ENCODE peak calls at places on chromosomes 11 and 22, in six cellular contexts. One of them, this sample, is unnamed.

GRCh38 chr22:23517804-23518380 is 62.2 kb downstream of the IGLL1 start:
- DNase-seq in activated T-helper 1 cell treated with anti-CD3 and anti-CD28 coated beads, Interleukin-12 subunit alpha, Interleukin-12 subunit beta, Interleukin-2, Interleukin-4 antibody, amounts not matched to agents 30 ng/mL and 10 ng/mL and 1 ng/mL, durations not matched to agents 14 hours and 24 hours and 36 hours: no peak
- DNase-seq in NCI-H2081: no peak
- DNase-seq in GF-D8: no peak
- DNase-seq in anterior cingulate cortex: no peak
- DNase-seq in putamen: no peak
- DNase-seq in this sample: no peak

GRCh38 chr11:28107331-28107725 is 628 bp downstream of the KIF18A start:
- DNase-seq in activated T-helper 1 cell treated with anti-CD3 and anti-CD28 coated beads, Interleukin-12 subunit alpha, Interleukin-12 subunit beta, Interleukin-2, Interleukin-4 antibody, amounts not matched to agents 30 ng/mL and 10 ng/mL and 1 ng/mL, durations not matched to agents 14 hours and 24 hours and 36 hours: peak; percentile 5
- DNase-seq in NCI-H2081: no peak
- DNase-seq in GF-D8: no peak
- DNase-seq in anterior cingulate cortex: no peak
- DNase-seq in putamen: no peak
- DNase-seq in this sample: peak; percentile 23

GRCh38 chr22:22951035-22951434 is 63.4 kb downstream of the IGLL5 start:
- DNase-seq in activated T-helper 1 cell treated with anti-CD3 and anti-CD28 coated beads, Interleukin-12 subunit alpha, Interleukin-12 subunit beta, Interleukin-2, Interleukin-4 antibody, amounts not matched to agents 30 ng/mL and 10 ng/mL and 1 ng/mL, durations not matched to agents 14 hours and 24 hours and 36 hours: no peak
- DNase-seq in NCI-H2081: no peak
- DNase-seq in GF-D8: no peak
- DNase-seq in anterior cingulate cortex: no peak
- DNase-seq in putamen: no peak
- DNase-seq in this sample: no peak

GRCh38 chr11:108708173-108708572 is 43.3 kb downstream of the DDX10 start:
- DNase-seq in activated T-helper 1 cell treated with anti-CD3 and anti-CD28 coated beads, Interleukin-12 subunit alpha, Interleukin-12 subunit beta, Interleukin-2, Interleukin-4 antibody, amounts not matched to agents 30 ng/mL and 10 ng/mL and 1 ng/mL, durations not matched to agents 14 hours and 24 hours and 36 hours: no peak
- DNase-seq in NCI-H2081: no peak
- DNase-seq in GF-D8: no peak
- DNase-seq in anterior cingulate cortex: no peak
- DNase-seq in putamen: no peak
- DNase-seq in this sample: no peak

GRCh38 chr11:17547932-17548331 is 873 bp downstream of the OTOG start:
- DNase-seq in activated T-helper 1 cell treated with anti-CD3 and anti-CD28 coated beads, Interleukin-12 subunit alpha, Interleukin-12 subunit beta, Interleukin-2, Interleukin-4 antibody, amounts not matched to agents 30 ng/mL and 10 ng/mL and 1 ng/mL, durations not matched to agents 14 hours and 24 hours and 36 hours: no peak
- DNase-seq in NCI-H2081: no peak
- DNase-seq in GF-D8: no peak
- DNase-seq in anterior cingulate cortex: no peak
- DNase-seq in putamen: no peak
- DNase-seq in this sample: no peak

GRCh38 chr11:5564259-5565019 is 16.1 kb upstream of the OR52H1 start:
- DNase-seq in activated T-helper 1 cell treated with anti-CD3 and anti-CD28 coated beads, Interleukin-12 subunit alpha, Interleukin-12 subunit beta, Interleukin-2, Interleukin-4 antibody, amounts not matched to agents 30 ng/mL and 10 ng/mL and 1 ng/mL, durations not matched to agents 14 hours and 24 hours and 36 hours: no peak
- DNase-seq in NCI-H2081: no peak
- DNase-seq in GF-D8: no peak
- DNase-seq in anterior cingulate cortex: no peak
- DNase-seq in putamen: no peak
- DNase-seq in this sample: no peak

GRCh38 chr11:117230286-117230961 is 1.4 kb downstream of the PCSK7 start:
- DNase-seq in activated T-helper 1 cell treated with anti-CD3 and anti-CD28 coated beads, Interleukin-12 subunit alpha, Interleukin-12 subunit beta, Interleukin-2, Interleukin-4 antibody, amounts not matched to agents 30 ng/mL and 10 ng/mL and 1 ng/mL, durations not matched to agents 14 hours and 24 hours and 36 hours: peak; percentile 46
- DNase-seq in NCI-H2081: no peak
- DNase-seq in GF-D8: no peak
- DNase-seq in anterior cingulate cortex: no peak
- DNase-seq in putamen: no peak
- DNase-seq in this sample: peak; percentile 56

GRCh38 chr11:116553482-116553881 is 219.3 kb downstream of the BUD13 start:
- DNase-seq in activated T-helper 1 cell treated with anti-CD3 and anti-CD28 coated beads, Interleukin-12 subunit alpha, Interleukin-12 subunit beta, Interleukin-2, Interleukin-4 antibody, amounts not matched to agents 30 ng/mL and 10 ng/mL and 1 ng/mL, durations not matched to agents 14 hours and 24 hours and 36 hours: no peak
- DNase-seq in NCI-H2081: no peak
- DNase-seq in GF-D8: no peak
- DNase-seq in anterior cingulate cortex: no peak
- DNase-seq in putamen: no peak
- DNase-seq in this sample: no peak

GRCh38 chr11:66721939-66722338 is 7.1 kb downstream of the SPTBN2 start:
- DNase-seq in activated T-helper 1 cell treated with anti-CD3 and anti-CD28 coated beads, Interleukin-12 subunit alpha, Interleukin-12 subunit beta, Interleukin-2, Interleukin-4 antibody, amounts not matched to agents 30 ng/mL and 10 ng/mL and 1 ng/mL, durations not matched to agents 14 hours and 24 hours and 36 hours: no peak
- DNase-seq in NCI-H2081: no peak
- DNase-seq in GF-D8: no peak
- DNase-seq in anterior cingulate cortex: no peak
- DNase-seq in putamen: no peak
- DNase-seq in this sample: no peak

GRCh38 chr11:62708423-62709261 is 1.2 kb downstream of the GNG3 start:
- DNase-seq in activated T-helper 1 cell treated with anti-CD3 and anti-CD28 coated beads, Interleukin-12 subunit alpha, Interleukin-12 subunit beta, Interleukin-2, Interleukin-4 antibody, amounts not matched to agents 30 ng/mL and 10 ng/mL and 1 ng/mL, durations not matched to agents 14 hours and 24 hours and 36 hours: peak; percentile 35
- DNase-seq in NCI-H2081: peak; percentile 25
- DNase-seq in GF-D8: no peak
- DNase-seq in anterior cingulate cortex: peak; percentile 54
- DNase-seq in putamen: peak; percentile 28
- DNase-seq in this sample: peak; percentile 51

GRCh38 chr22:26516503-26516902 is 4.2 kb upstream of the TFIP11 start:
- DNase-seq in activated T-helper 1 cell treated with anti-CD3 and anti-CD28 coated beads, Interleukin-12 subunit alpha, Interleukin-12 subunit beta, Interleukin-2, Interleukin-4 antibody, amounts not matched to agents 30 ng/mL and 10 ng/mL and 1 ng/mL, durations not matched to agents 14 hours and 24 hours and 36 hours: no peak
- DNase-seq in NCI-H2081: no peak
- DNase-seq in GF-D8: peak; percentile 51
- DNase-seq in anterior cingulate cortex: no peak
- DNase-seq in putamen: no peak
- DNase-seq in this sample: no peak

GRCh38 chr11:47617417-47617809 is 23.2 kb upstream of the C1QTNF4 start:
- DNase-seq in activated T-helper 1 cell treated with anti-CD3 and anti-CD28 coated beads, Interleukin-12 subunit alpha, Interleukin-12 subunit beta, Interleukin-2, Interleukin-4 antibody, amounts not matched to agents 30 ng/mL and 10 ng/mL and 1 ng/mL, durations not matched to agents 14 hours and 24 hours and 36 hours: no peak
- DNase-seq in NCI-H2081: no peak
- DNase-seq in GF-D8: no peak
- DNase-seq in anterior cingulate cortex: no peak
- DNase-seq in putamen: no peak
- DNase-seq in this sample: no peak

GRCh38 chr11:121553806-121554205 is 101.0 kb upstream of the SORL1-AS1 start:
- DNase-seq in activated T-helper 1 cell treated with anti-CD3 and anti-CD28 coated beads, Interleukin-12 subunit alpha, Interleukin-12 subunit beta, Interleukin-2, Interleukin-4 antibody, amounts not matched to agents 30 ng/mL and 10 ng/mL and 1 ng/mL, durations not matched to agents 14 hours and 24 hours and 36 hours: no peak
- DNase-seq in NCI-H2081: no peak
- DNase-seq in GF-D8: no peak
- DNase-seq in anterior cingulate cortex: no peak
- DNase-seq in putamen: no peak
- DNase-seq in this sample: no peak

GRCh38 chr22:31508536-31508935 is 12.2 kb downstream of the SFI1 start:
- DNase-seq in activated T-helper 1 cell treated with anti-CD3 and anti-CD28 coated beads, Interleukin-12 subunit alpha, Interleukin-12 subunit beta, Interleukin-2, Interleukin-4 antibody, amounts not matched to agents 30 ng/mL and 10 ng/mL and 1 ng/mL, durations not matched to agents 14 hours and 24 hours and 36 hours: no peak
- DNase-seq in NCI-H2081: no peak
- DNase-seq in GF-D8: no peak
- DNase-seq in anterior cingulate cortex: no peak
- DNase-seq in putamen: no peak
- DNase-seq in this sample: no peak

GRCh38 chr22:22822106-22822505 is 65.5 kb upstream of the IGLL5 start:
- DNase-seq in activated T-helper 1 cell treated with anti-CD3 and anti-CD28 coated beads, Interleukin-12 subunit alpha, Interleukin-12 subunit beta, Interleukin-2, Interleukin-4 antibody, amounts not matched to agents 30 ng/mL and 10 ng/mL and 1 ng/mL, durations not matched to agents 14 hours and 24 hours and 36 hours: no peak
- DNase-seq in NCI-H2081: no peak
- DNase-seq in GF-D8: no peak
- DNase-seq in anterior cingulate cortex: no peak
- DNase-seq in putamen: no peak
- DNase-seq in this sample: no peak